ENCODE peak calls at places on chromosomes 7 and 10, in five cellular contexts. E, Q, L, D and T are unnamed samples.

GRCh38 chr7:150398965-150399320 is 19.8 kb downstream of the ZNF775 start:
- DNase-seq in Q (no peak), E (no peak), D (no peak), L (no peak), T (no peak)

GRCh38 chr7:33050425-33051318 is 11.9 kb downstream of the NT5C3A start:
- DNase-seq in L (peak; percentile 65), E (peak; percentile 72), D (no peak), Q (no peak), T (peak; percentile 74)

GRCh38 chr10:126350216-126350992 is 37.9 kb downstream of the ADAM12 start:
- DNase-seq in D (peak; percentile 20), Q (no peak), L (peak; percentile 85), E (peak; percentile 87), T (peak; percentile 60)

GRCh38 chr10:61923210-61924024 is 21.9 kb downstream of the ARID5B start:
- DNase-seq in E (peak; percentile 68), Q (no peak), L (peak; percentile 85), D (no peak), T (peak; percentile 83)

GRCh38 chr7:28347462-28347861 is 64.9 kb upstream of the CREB5 start:
- DNase-seq in L (no peak), Q (no peak), E (peak; percentile 88), D (no peak), T (peak; percentile 22)

GRCh38 chr7:94446308-94446707 is 51.6 kb downstream of the COL1A2 start:
- DNase-seq in Q (no peak), L (no peak), E (no peak), D (no peak), T (no peak)

GRCh38 chr7:141477866-141478265 is 73.3 kb upstream of the AGK start:
- DNase-seq in L (no peak), E (no peak), Q (no peak), D (peak; percentile 25), T (no peak)

GRCh38 chr10:78044699-78045098 is 11.0 kb downstream of the RPS24 start:
- DNase-seq in L (no peak), E (no peak), Q (no peak), D (no peak), T (peak; percentile 59)

GRCh38 chr10:71661060-71661622 is 58.4 kb downstream of the C10orf105 start:
- DNase-seq in E (no peak), Q (no peak), L (no peak), D (no peak), T (no peak)

GRCh38 chr10:126959906-126960685 is 54.9 kb downstream of the DOCK1 start:
- DNase-seq in D (no peak), L (no peak), Q (no peak), E (no peak), T (no peak)

GRCh38 chr7:47035522-47035921 is 546.4 kb downstream of the TNS3 start:
- DNase-seq in L (peak; percentile 44), D (no peak), Q (no peak), E (peak; percentile 29), T (no peak)

GRCh38 chr7:94594882-94595281 is 61.1 kb downstream of the SGCE start:
- DNase-seq in L (no peak), Q (no peak), E (no peak), D (no peak), T (no peak)

GRCh38 chr7:99326408-99326782 is 697 bp downstream of the ARPC1A start:
- DNase-seq in D (no peak), Q (no peak), E (no peak), L (no peak), T (no peak)

GRCh38 chr10:24552346-24553016 is 171.2 kb downstream of the ARHGAP21 start:
- DNase-seq in D (peak; percentile 33), E (no peak), L (no peak), Q (no peak), T (peak; percentile 10)

GRCh38 chr7:74627699-74628411 is 29.7 kb upstream of the GTF2I start:
- DNase-seq in L (no peak), Q (no peak), E (peak; percentile 75), D (peak; percentile 50), T (peak; percentile 57)

DNA sequence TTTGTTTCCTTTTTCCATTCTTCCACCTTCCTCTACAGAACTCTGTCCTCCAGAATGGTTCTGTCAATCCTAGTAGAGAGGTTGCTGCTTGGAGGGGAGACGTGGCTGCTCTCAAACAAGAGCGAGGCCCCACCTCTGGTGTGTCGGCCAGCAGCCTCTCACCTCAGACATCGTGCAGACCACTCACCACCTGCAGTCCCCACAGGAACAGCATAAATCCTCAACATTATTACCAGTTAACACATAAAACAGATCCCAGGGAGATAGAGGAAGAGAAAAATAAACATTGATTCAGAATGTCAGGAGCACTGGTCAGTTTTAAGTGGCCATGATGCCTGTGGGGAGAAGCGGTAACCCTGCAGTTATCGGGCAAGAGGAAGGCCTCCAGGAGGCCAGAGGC is 485.9 kb upstream of the DPP6 start:
- DNase-seq in D (no peak), E (no peak), L (no peak), Q (no peak), T (no peak)
- H3K4me3 ChIP-seq in D (no peak overlapping the region), E (no peak overlapping the region), L (no peak overlapping the region), Q (no peak overlapping the region), T (no peak overlapping the region)

GRCh38 chr7:106774768-106775551 is 90.1 kb upstream of the PIK3CG start:
- DNase-seq in L (peak; percentile 93), Q (no peak), E (no peak), D (no peak), T (peak; percentile 79)
- H3K4me3 ChIP-seq in L (peak overlapping the region; percentile 48), Q (peak overlapping the region; percentile 16), E (peak overlapping the region; percentile 49), D (no peak overlapping the region), T (no peak overlapping the region)

GRCh38 chr7:106425017-106425719 is 140.4 kb upstream of the NAMPT start:
- DNase-seq in L (peak; percentile 100), E (peak; percentile 100), D (peak; percentile 49), Q (peak; percentile 44), T (peak; percentile 100)
- H3K4me3 ChIP-seq in L (peak overlapping the region; percentile 39), E (peak overlapping the region; percentile 31), D (peak overlapping the region; percentile 43), Q (peak overlapping the region; percentile 37), T (no peak overlapping the region)

GRCh38 chr7:122887198-122887597 is 938 bp upstream of the CADPS2 start:
- DNase-seq in L (peak; percentile 85), Q (peak; percentile 29), D (peak; percentile 54), E (peak; percentile 65), T (peak; percentile 84)
- H3K4me3 ChIP-seq in L (peak overlapping the region; percentile 91), Q (peak overlapping the region; percentile 95), D (peak overlapping the region; percentile 85), E (peak overlapping the region; percentile 82), T (peak overlapping the region; percentile 92)

DNA sequence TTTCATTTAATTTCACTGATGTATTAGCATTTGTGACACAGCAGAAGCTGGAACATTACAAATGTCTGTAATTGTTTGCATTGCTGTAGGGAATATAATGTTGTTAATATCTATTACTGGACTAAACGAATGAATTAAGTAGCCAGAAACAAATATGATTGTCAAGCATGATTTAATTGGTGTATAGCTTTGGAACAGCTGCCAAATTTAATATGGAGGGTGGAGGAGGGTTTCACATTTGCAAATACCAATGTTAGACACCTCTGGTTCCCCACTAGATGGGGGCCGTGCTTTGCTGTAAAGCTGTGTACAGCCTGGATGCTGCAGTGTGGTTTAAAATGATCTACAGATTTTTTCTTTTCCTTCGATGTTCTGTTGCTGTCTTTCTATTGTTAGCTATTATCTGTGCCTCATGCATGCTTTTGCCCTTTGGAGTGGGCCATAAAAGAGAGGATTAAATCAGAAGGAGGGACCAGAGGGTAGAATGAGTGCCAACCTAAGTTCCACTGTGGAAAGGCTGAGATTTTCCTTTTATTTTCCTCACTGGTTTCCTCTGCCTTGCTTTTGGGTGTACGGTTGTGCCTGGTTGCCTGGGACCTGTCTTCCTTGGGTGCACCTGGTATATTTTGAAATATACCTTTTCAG is 23.1 kb downstream of the DNAJB9 start:
- DNase-seq in E (peak; percentile 9), L (no peak), Q (no peak), D (no peak), T (peak; percentile 60)
- H3K4me3 ChIP-seq in E (no peak overlapping the region), L (no peak overlapping the region), Q (no peak overlapping the region), D (no peak overlapping the region), T (no peak overlapping the region)

GRCh38 chr10:49610015-49610734 is at the start of gene SLC18A3:
- DNase-seq in Q (no peak), L (no peak), D (no peak), E (no peak), T (no peak)
- H3K4me3 ChIP-seq in Q (peak within 1 kb of the TSS; percentile 43), L (no peak within 1 kb of the TSS), D (peak within 1 kb of the TSS; percentile 38), E (no peak within 1 kb of the TSS), T (no peak within 1 kb of the TSS)

GRCh38 chr10:132540456-132540855 is 2.9 kb downstream of the INPP5A start:
- DNase-seq in L (peak; percentile 38), Q (no peak), E (peak; percentile 51), D (peak; percentile 36), T (peak; percentile 51)
- H3K4me3 ChIP-seq in L (peak overlapping the region; percentile 68), Q (peak overlapping the region; percentile 94), E (peak overlapping the region; percentile 81), D (peak overlapping the region; percentile 81), T (no peak overlapping the region)

GRCh38 chr10:129955591-129956284 is 8.3 kb downstream of the EBF3 start:
- DNase-seq in E (peak; percentile 55), Q (no peak), L (no peak), D (no peak), T (peak; percentile 28)

GRCh38 chr10:129952771-129953489 is 11.1 kb downstream of the EBF3 start:
- DNase-seq in E (peak; percentile 89), Q (no peak), L (no peak), D (no peak), T (peak; percentile 14)

GRCh38 chr10:129953541-129954031 is 10.5 kb downstream of the EBF3 start:
- DNase-seq in Q (no peak), D (no peak), E (peak; percentile 92), L (no peak), T (no peak)

GRCh38 chr10:129956285-129956649 is 7.8 kb downstream of the EBF3 start:
- DNase-seq in E (no peak), Q (no peak), D (no peak), L (no peak), T (no peak)

GRCh38 chr10:129954916-129955315 is 9.2 kb downstream of the EBF3 start:
- DNase-seq in Q (no peak), E (peak; percentile 51), L (no peak), D (no peak), T (no peak)
- H3K4me3 ChIP-seq in Q (no peak overlapping the region), E (peak overlapping the region; percentile 10), L (peak overlapping the region; percentile 87), D (peak overlapping the region; percentile 83), T (no peak overlapping the region)

GRCh38 chr10:31694929-31695837 is 233.4 kb downstream of the ARHGAP12 start:
- DNase-seq in Q (no peak), L (no peak), E (no peak), D (no peak), T (no peak)
- H3K4me3 ChIP-seq in Q (no peak overlapping the region), L (no peak overlapping the region), E (no peak overlapping the region), D (no peak overlapping the region), T (no peak overlapping the region)

GRCh38 chr10:94602729-94603515 is 57.3 kb downstream of the HELLS start:
- DNase-seq in L (no peak), D (no peak), E (peak; percentile 40), Q (no peak), T (peak; percentile 5)
- H3K4me3 ChIP-seq in L (no peak overlapping the region), D (no peak overlapping the region), E (no peak overlapping the region), Q (no peak overlapping the region), T (no peak overlapping the region)